ENCODE peak calls at places on chromosomes 7 and 10, in six cellular contexts. One of them, this sample, is unnamed.

GRCh38 chr10:33509231-33509871 is 174.9 kb upstream of the NRP1 start:
- DNase-seq in thyroid gland: peak
- DNase-seq in AG04449: no peak
- DNase-seq in heart left ventricle: peak
- DNase-seq in cardiac fibroblast: peak
- DNase-seq in GM12865: peak
- DNase-seq in this sample: no peak

GRCh38 chr7:48109848-48110663 is 21.0 kb downstream of the UPP1 start:
- DNase-seq in thyroid gland: peak
- DNase-seq in AG04449: no peak
- DNase-seq in heart left ventricle: peak
- DNase-seq in cardiac fibroblast: peak
- DNase-seq in GM12865: peak
- DNase-seq in this sample: peak

GRCh38 chr10:29859521-29860130 is 199.8 kb downstream of the JCAD start:
- DNase-seq in thyroid gland: no peak
- DNase-seq in AG04449: no peak
- DNase-seq in heart left ventricle: no peak
- DNase-seq in cardiac fibroblast: peak
- DNase-seq in GM12865: no peak
- DNase-seq in this sample: no peak

GRCh38 chr7:50687575-50688261 is 95.0 kb downstream of the GRB10 start:
- DNase-seq in thyroid gland: no peak
- DNase-seq in AG04449: peak
- DNase-seq in heart left ventricle: no peak
- DNase-seq in cardiac fibroblast: peak
- DNase-seq in GM12865: no peak
- DNase-seq in this sample: no peak

GRCh38 chr10:49167629-49168540 is 20.3 kb downstream of the TMEM273 start:
- DNase-seq in thyroid gland: no peak
- DNase-seq in AG04449: no peak
- DNase-seq in heart left ventricle: no peak
- DNase-seq in cardiac fibroblast: no peak
- DNase-seq in GM12865: no peak
- DNase-seq in this sample: peak

GRCh38 chr7:101947899-101948298 is 130.5 kb downstream of the CUX1 start:
- DNase-seq in thyroid gland: no peak
- DNase-seq in AG04449: no peak
- DNase-seq in heart left ventricle: peak
- DNase-seq in cardiac fibroblast: peak
- DNase-seq in GM12865: no peak
- DNase-seq in this sample: no peak

GRCh38 chr7:2162959-2163358 is 69.8 kb downstream of the MAD1L1 start:
- DNase-seq in thyroid gland: no peak
- DNase-seq in AG04449: no peak
- DNase-seq in heart left ventricle: peak
- DNase-seq in cardiac fibroblast: no peak
- DNase-seq in GM12865: no peak
- DNase-seq in this sample: peak

GRCh38 chr10:116183733-116184447 is 89.1 kb downstream of the GFRA1 start:
- DNase-seq in thyroid gland: no peak
- DNase-seq in AG04449: no peak
- DNase-seq in heart left ventricle: no peak
- DNase-seq in cardiac fibroblast: peak
- DNase-seq in GM12865: no peak
- DNase-seq in this sample: no peak

GRCh38 chr10:122734266-122734665 is 34.6 kb upstream of the C10orf120 start:
- DNase-seq in thyroid gland: no peak
- DNase-seq in AG04449: no peak
- DNase-seq in heart left ventricle: no peak
- DNase-seq in cardiac fibroblast: no peak
- DNase-seq in GM12865: no peak
- DNase-seq in this sample: no peak

GRCh38 chr7:124155400-124156022 is 122.6 kb upstream of the TMEM229A start:
- DNase-seq in thyroid gland: no peak
- DNase-seq in AG04449: no peak
- DNase-seq in heart left ventricle: no peak
- DNase-seq in cardiac fibroblast: peak
- DNase-seq in GM12865: peak
- DNase-seq in this sample: no peak

GRCh38 chr7:47941136-47941844 is 7.0 kb downstream of the PKD1L1 start:
- DNase-seq in thyroid gland: no peak
- DNase-seq in AG04449: peak
- DNase-seq in heart left ventricle: peak
- DNase-seq in cardiac fibroblast: peak
- DNase-seq in GM12865: no peak
- DNase-seq in this sample: no peak

GRCh38 chr10:22245567-22245966 is 27.8 kb upstream of the EBLN1 start:
- DNase-seq in thyroid gland: no peak
- DNase-seq in AG04449: no peak
- DNase-seq in heart left ventricle: no peak
- DNase-seq in cardiac fibroblast: peak
- DNase-seq in GM12865: no peak
- DNase-seq in this sample: no peak

GRCh38 chr7:39595102-39595620 is 28.2 kb upstream of the RALA start:
- DNase-seq in thyroid gland: no peak
- DNase-seq in AG04449: no peak
- DNase-seq in heart left ventricle: no peak
- DNase-seq in cardiac fibroblast: peak
- DNase-seq in GM12865: no peak
- DNase-seq in this sample: no peak

GRCh38 chr7:25391295-25391861 is 163.1 kb upstream of the NPVF start:
- DNase-seq in thyroid gland: no peak
- DNase-seq in AG04449: peak
- DNase-seq in heart left ventricle: no peak
- DNase-seq in cardiac fibroblast: peak
- DNase-seq in GM12865: no peak
- DNase-seq in this sample: no peak

GRCh38 chr7:74294191-74294998 is 5.2 kb downstream of the CLIP2 start:
- DNase-seq in thyroid gland: no peak
- DNase-seq in AG04449: no peak
- DNase-seq in heart left ventricle: peak
- DNase-seq in cardiac fibroblast: peak
- DNase-seq in GM12865: no peak
- DNase-seq in this sample: no peak

GRCh38 chr7:134943785-134944400 is 42.4 kb upstream of the AGBL3 start:
- DNase-seq in thyroid gland: no peak
- DNase-seq in AG04449: no peak
- DNase-seq in heart left ventricle: no peak
- DNase-seq in cardiac fibroblast: peak
- DNase-seq in GM12865: peak
- DNase-seq in this sample: no peak
- TF ChIP-seq CTCF in thyroid gland: peak
- TF ChIP-seq CTCF in AG04449: no peak
- TF ChIP-seq CTCF in heart left ventricle: peak
- TF ChIP-seq CTCF in cardiac fibroblast: peak
- TF ChIP-seq CTCF in GM12865: peak
- TF ChIP-seq CTCF in this sample: peak

DNA sequence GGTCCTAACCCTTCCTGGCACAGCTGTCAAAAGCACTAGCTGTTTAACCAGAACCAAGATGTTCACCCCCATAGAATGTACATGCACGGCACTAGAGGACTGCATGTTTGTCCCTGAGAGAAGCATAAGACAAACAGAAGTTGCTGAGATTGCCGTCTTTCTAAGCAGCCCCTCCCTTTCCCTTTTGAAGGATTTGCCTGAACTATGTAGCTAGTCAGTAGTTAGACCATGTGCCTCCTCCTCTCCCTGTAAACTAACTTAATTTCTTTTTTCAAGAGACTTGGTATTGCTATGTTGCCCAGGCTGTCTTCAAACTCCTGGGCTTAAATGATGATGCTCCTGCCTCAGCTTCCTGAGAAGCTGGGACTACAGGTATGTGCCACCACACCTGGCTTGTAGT is 40.7 kb downstream of the TBC1D12 start:
- DNase-seq in thyroid gland: no peak
- DNase-seq in AG04449: no peak
- DNase-seq in heart left ventricle: no peak
- DNase-seq in cardiac fibroblast: no peak
- DNase-seq in GM12865: no peak
- DNase-seq in this sample: no peak
- TF ChIP-seq CTCF in thyroid gland: no peak
- TF ChIP-seq CTCF in AG04449: no peak
- TF ChIP-seq CTCF in heart left ventricle: no peak
- TF ChIP-seq CTCF in cardiac fibroblast: no peak
- TF ChIP-seq CTCF in GM12865: no peak
- TF ChIP-seq CTCF in this sample: no peak

GRCh38 chr7:33422825-33423645 is 293.7 kb downstream of the BBS9 start:
- DNase-seq in thyroid gland: no peak
- DNase-seq in AG04449: no peak
- DNase-seq in heart left ventricle: no peak
- DNase-seq in cardiac fibroblast: no peak
- DNase-seq in GM12865: no peak
- DNase-seq in this sample: no peak
- TF ChIP-seq CTCF in thyroid gland: no peak
- TF ChIP-seq CTCF in AG04449: no peak
- TF ChIP-seq CTCF in heart left ventricle: no peak
- TF ChIP-seq CTCF in cardiac fibroblast: no peak
- TF ChIP-seq CTCF in GM12865: no peak
- TF ChIP-seq CTCF in this sample: no peak

GRCh38 chr7:28155964-28156363 is 24.6 kb downstream of the JAZF1 start:
- DNase-seq in thyroid gland: peak
- DNase-seq in AG04449: no peak
- DNase-seq in heart left ventricle: no peak
- DNase-seq in cardiac fibroblast: peak
- DNase-seq in GM12865: no peak
- DNase-seq in this sample: no peak

GRCh38 chr7:28155019-28155660 is 25.5 kb downstream of the JAZF1 start:
- DNase-seq in thyroid gland: no peak
- DNase-seq in AG04449: no peak
- DNase-seq in heart left ventricle: no peak
- DNase-seq in cardiac fibroblast: peak
- DNase-seq in GM12865: peak
- DNase-seq in this sample: no peak

GRCh38 chr7:28152594-28152993 is 28.0 kb downstream of the JAZF1 start:
- DNase-seq in thyroid gland: no peak
- DNase-seq in AG04449: no peak
- DNase-seq in heart left ventricle: no peak
- DNase-seq in cardiac fibroblast: peak
- DNase-seq in GM12865: no peak
- DNase-seq in this sample: no peak

GRCh38 chr7:28149291-28150101 is 31.1 kb downstream of the JAZF1 start:
- DNase-seq in thyroid gland: no peak
- DNase-seq in AG04449: no peak
- DNase-seq in heart left ventricle: no peak
- DNase-seq in cardiac fibroblast: no peak
- DNase-seq in GM12865: no peak
- DNase-seq in this sample: no peak

DNA sequence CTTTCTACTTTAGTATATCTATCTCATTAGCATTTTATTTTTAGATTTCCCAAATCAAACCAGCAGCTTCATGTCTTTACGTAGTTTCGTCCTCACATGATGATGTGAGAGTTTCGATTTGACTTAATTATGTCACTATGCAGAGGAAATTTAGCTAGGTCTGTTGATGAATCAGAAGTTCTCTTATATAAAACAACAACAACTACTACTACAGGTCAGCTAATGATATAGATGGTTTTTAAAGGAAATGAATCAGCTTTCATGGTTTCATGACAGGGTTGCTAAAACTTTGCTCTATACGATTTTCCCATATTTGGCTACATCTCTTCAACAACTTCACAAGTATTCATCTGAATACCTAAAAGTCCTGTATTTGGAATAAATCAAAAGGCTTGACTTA is 28.6 kb downstream of the JAZF1 start:
- DNase-seq in thyroid gland: no peak
- DNase-seq in AG04449: peak
- DNase-seq in heart left ventricle: no peak
- DNase-seq in cardiac fibroblast: peak
- DNase-seq in GM12865: peak
- DNase-seq in this sample: no peak
- TF ChIP-seq CTCF in thyroid gland: no peak
- TF ChIP-seq CTCF in AG04449: no peak
- TF ChIP-seq CTCF in heart left ventricle: no peak
- TF ChIP-seq CTCF in cardiac fibroblast: no peak
- TF ChIP-seq CTCF in GM12865: no peak
- TF ChIP-seq CTCF in this sample: no peak

GRCh38 chr7:140982508-140982907 is 32.2 kb downstream of the MRPS33 start:
- DNase-seq in thyroid gland: no peak
- DNase-seq in AG04449: no peak
- DNase-seq in heart left ventricle: no peak
- DNase-seq in cardiac fibroblast: no peak
- DNase-seq in GM12865: peak
- DNase-seq in this sample: no peak

GRCh38 chr7:140989068-140989467 is 25.7 kb downstream of the MRPS33 start:
- DNase-seq in thyroid gland: no peak
- DNase-seq in AG04449: no peak
- DNase-seq in heart left ventricle: no peak
- DNase-seq in cardiac fibroblast: no peak
- DNase-seq in GM12865: no peak
- DNase-seq in this sample: no peak

DNA sequence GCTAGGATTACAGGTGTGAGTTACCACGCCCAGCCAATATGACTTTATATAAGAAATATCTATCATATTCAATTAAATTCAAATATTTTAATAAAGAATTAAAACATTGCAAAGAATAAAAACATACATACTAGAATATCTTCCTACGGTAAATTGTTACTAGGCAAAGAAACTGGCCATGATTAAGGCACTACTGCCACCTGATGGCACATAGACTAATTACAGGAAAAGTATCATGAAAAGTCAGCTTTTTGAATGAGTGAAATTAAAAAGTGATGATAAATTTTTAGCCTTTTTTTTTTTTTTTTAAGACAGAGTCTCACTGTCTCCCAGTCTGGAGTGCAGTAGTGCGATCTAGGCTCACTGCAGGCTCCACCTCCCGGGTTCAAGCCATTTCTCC is 30.9 kb downstream of the MRPS33 start:
- DNase-seq in thyroid gland: no peak
- DNase-seq in AG04449: no peak
- DNase-seq in heart left ventricle: no peak
- DNase-seq in cardiac fibroblast: peak
- DNase-seq in GM12865: peak
- DNase-seq in this sample: no peak
- TF ChIP-seq CTCF in thyroid gland: no peak
- TF ChIP-seq CTCF in AG04449: no peak
- TF ChIP-seq CTCF in heart left ventricle: no peak
- TF ChIP-seq CTCF in cardiac fibroblast: peak
- TF ChIP-seq CTCF in GM12865: peak
- TF ChIP-seq CTCF in this sample: peak

DNA sequence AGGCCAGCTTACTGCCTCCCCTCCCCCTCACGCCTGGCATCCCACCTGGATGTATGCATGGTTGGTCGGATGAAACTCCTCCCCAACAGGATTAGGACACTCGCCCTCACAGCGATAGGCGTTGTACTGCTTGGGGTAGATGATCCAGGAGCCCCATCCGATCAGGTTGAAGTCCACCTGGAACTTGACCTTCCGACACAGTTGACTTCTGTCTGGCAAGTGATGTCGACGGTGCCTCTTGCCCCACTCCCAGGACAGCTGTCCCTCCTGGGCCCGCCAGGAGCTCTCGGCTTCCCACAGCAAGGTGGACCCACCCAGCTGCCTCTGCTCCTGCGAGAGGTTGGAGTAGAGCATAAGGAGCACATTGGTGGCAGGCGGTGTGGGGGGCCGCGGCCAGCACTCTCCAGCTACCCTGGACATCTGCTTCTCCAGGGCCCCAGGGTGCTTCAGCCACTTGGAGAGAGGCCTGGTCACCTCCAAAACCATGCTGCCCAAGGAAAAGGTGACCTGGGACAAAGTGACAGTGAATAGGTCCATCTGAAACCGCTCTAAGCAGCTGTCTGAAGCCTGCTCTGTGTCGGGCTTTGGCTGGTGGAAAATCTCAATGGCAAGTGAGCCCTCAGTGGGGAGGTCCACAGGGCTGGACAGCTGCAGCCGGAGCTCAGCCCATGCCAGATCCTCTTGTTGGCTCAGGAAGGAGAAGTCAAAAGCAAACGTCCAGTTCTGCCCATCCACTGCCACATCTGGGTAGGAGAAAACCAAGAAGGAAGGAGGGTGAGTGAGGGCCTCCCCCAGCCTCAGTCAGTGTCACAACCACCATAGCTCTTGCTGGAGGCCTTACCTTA is 6.0 kb downstream of the NODAL start:
- DNase-seq in thyroid gland: no peak
- DNase-seq in AG04449: no peak
- DNase-seq in heart left ventricle: no peak
- DNase-seq in cardiac fibroblast: no peak
- DNase-seq in GM12865: no peak
- DNase-seq in this sample: no peak
- TF ChIP-seq CTCF in thyroid gland: no peak
- TF ChIP-seq CTCF in AG04449: no peak
- TF ChIP-seq CTCF in heart left ventricle: no peak
- TF ChIP-seq CTCF in cardiac fibroblast: no peak
- TF ChIP-seq CTCF in GM12865: no peak
- TF ChIP-seq CTCF in this sample: no peak

This sample was measured in type B pancreatic cell.